ENCODE peak calls at places on chromosomes 16 and 17, in seven cellular contexts. N is fibroblast of lung; Z is H9; R is esophagus squamous epithelium; A is AG04450; Y is RWPE2; W is CD4-positive, alpha-beta T cell. U is an unnamed sample.

GRCh38 chr17:39360537-39360936 is 40.9 kb downstream of the FBXL20 start:
- DNase-seq in Z (no peak), A (no peak), W (no peak), R (no peak), Y (no peak), N (no peak), U (no peak)

GRCh38 chr16:78184554-78185183 is 85.2 kb downstream of the WWOX start:
- DNase-seq in N (peak; percentile 89), Y (no peak), R (no peak), Z (no peak), W (no peak), A (peak; percentile 67), U (no peak)

GRCh38 chr16:12531937-12532336 is 271.8 kb downstream of the CPPED1 start:
- DNase-seq in A (no peak), N (no peak), R (no peak), Z (no peak), W (no peak), Y (no peak), U (no peak)

GRCh38 chr16:13194766-13195165 is 293.4 kb downstream of the SHISA9 start:
- DNase-seq in Z (no peak), W (no peak), A (no peak), Y (no peak), N (no peak), R (no peak), U (no peak)

GRCh38 chr16:78743556-78743955 is 644.1 kb downstream of the WWOX start:
- DNase-seq in Z (no peak), W (no peak), N (no peak), R (no peak), A (no peak), Y (no peak), U (no peak)

GRCh38 chr16:8565498-8565897 is 24.8 kb downstream of the TMEM114 start:
- DNase-seq in Z (peak; percentile 84), Y (no peak), N (no peak), W (no peak), R (no peak), A (no peak), U (no peak)

GRCh38 chr16:53629151-53629550 is 74.5 kb downstream of the RPGRIP1L start:
- DNase-seq in Z (no peak), R (no peak), W (no peak), Y (no peak), N (no peak), A (no peak), U (no peak)

GRCh38 chr17:77235370-77236080 is 94.8 kb downstream of the SEC14L1 start:
- DNase-seq in Z (no peak), W (no peak), A (peak; percentile 80), R (no peak), N (peak; percentile 94), Y (no peak), U (no peak)

GRCh38 chr17:20095366-20096080 is 86.4 kb downstream of the SPECC1 start:
- DNase-seq in W (no peak), Z (peak; percentile 84), A (no peak), Y (no peak), N (peak; percentile 34), R (no peak), U (no peak)

GRCh38 chr17:82440991-82441627 is 9.4 kb downstream of the CYBC1 start:
- DNase-seq in Y (no peak), R (no peak), N (peak; percentile 39), W (no peak), A (no peak), Z (no peak), U (no peak)

GRCh38 chr16:72013888-72014538 is 5.5 kb downstream of the DHODH start:
- DNase-seq in N (no peak), Y (no peak), R (no peak), W (no peak), Z (no peak), A (no peak), U (no peak)

GRCh38 chr17:61981323-61981722 is 53.5 kb upstream of the INTS2 start:
- DNase-seq in A (no peak), W (no peak), R (no peak), Z (no peak), Y (no peak), N (no peak), U (peak; percentile 4)

GRCh38 chr16:23514381-23515152 is 4.3 kb upstream of the GGA2 start:
- DNase-seq in A (no peak), N (no peak), R (no peak), Z (no peak), Y (no peak), W (no peak), U (no peak)

GRCh38 chr16:10168258-10168657 is 14.0 kb downstream of the GRIN2A start:
- DNase-seq in A (no peak), R (no peak), Z (no peak), W (no peak), N (no peak), Y (no peak), U (no peak)

DNA sequence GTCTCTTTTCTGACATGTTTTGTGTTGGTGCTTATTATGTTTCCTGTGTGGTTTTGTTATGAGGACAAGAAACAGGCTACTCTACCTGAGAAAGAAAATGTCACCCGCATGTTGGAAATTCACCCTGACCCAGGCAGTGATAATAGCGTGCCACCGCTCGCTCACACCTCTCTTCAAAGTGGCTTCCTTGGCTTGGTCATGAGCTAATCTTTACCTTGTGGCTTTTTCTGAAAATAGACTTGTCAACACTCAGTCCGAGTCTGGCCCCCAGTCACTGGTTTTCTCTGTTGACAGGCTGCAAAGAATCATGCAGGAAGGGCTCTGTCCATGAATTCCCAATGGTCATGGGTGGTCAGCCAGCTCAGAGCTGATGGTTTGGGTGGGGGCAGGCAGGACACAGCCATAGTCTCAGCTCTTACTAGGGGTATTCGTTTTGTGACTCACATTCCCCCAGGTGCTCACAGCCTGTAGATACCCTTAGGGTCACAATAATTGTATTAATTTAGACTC is 121.3 kb upstream of the CACNG5 start:
- DNase-seq in W (no peak), N (no peak), Y (no peak), Z (no peak), R (no peak), A (no peak), U (no peak)
- H3K27ac ChIP-seq in W (no peak overlapping the region), N (no peak overlapping the region), Y (no peak overlapping the region), Z (no peak overlapping the region), R (no peak overlapping the region), A (peak overlapping the region; percentile 11), U (no peak overlapping the region)

DNA sequence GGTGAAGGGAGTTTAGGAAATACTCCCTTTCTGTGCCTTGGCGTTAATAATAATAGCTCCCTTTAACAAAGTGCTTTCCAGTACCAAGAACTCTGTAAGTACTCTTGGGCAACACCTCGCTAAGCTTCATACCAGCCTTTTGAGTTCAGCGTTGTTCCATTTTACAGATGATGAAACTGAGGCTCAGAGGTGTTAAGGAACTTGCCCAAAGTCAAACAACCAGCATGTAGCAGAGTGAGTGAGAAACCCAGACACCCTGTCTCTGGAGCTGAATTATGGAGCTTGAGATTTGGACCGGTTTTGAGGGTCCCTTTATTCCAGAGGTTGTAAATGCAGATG is 607 bp downstream of the KATNIP start:
- DNase-seq in R (no peak), N (no peak), W (no peak), A (no peak), Z (no peak), Y (no peak), U (no peak)
- H3K27ac ChIP-seq in R (peak overlapping the region; percentile 88), N (peak overlapping the region; percentile 94), W (peak overlapping the region; percentile 80), A (peak overlapping the region; percentile 71), Z (no peak overlapping the region), Y (no peak overlapping the region), U (peak overlapping the region; percentile 92)

DNA sequence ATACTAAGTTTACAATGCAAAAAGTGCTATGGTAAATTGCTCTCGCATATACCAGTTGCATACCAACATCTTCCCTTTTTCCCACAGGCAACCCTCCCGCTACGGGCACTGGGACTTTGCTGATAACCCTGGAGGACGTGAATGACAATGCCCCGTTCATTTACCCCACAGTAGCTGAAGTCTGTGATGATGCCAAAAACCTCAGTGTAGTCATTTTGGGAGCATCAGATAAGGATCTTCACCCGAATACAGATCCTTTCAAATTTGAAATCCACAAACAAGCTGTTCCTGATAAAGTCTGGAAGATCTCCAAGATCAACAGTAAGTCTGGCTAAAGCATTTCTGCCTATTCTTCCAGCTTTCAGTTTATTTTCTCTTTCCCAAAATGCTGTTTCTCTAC is 27.9 kb upstream of the HSBP1 start:
- DNase-seq in N (peak; percentile 66), W (no peak), Z (no peak), Y (no peak), A (no peak), R (no peak), U (no peak)
- H3K27ac ChIP-seq in N (no peak overlapping the region), W (no peak overlapping the region), Z (no peak overlapping the region), Y (no peak overlapping the region), A (no peak overlapping the region), R (no peak overlapping the region), U (no peak overlapping the region)

GRCh38 chr17:68357886-68358285 is 66.6 kb downstream of the ARSG start:
- DNase-seq in Y (no peak), Z (no peak), W (no peak), N (no peak), A (no peak), R (no peak), U (no peak)
- H3K27ac ChIP-seq in Y (no peak overlapping the region), Z (no peak overlapping the region), W (no peak overlapping the region), N (no peak overlapping the region), A (no peak overlapping the region), R (no peak overlapping the region), U (no peak overlapping the region)

GRCh38 chr17:55347341-55347740 is 74.3 kb downstream of the MMD start:
- DNase-seq in N (no peak), Z (no peak), A (no peak), Y (no peak), W (no peak), R (no peak), U (no peak)
- H3K27ac ChIP-seq in N (no peak overlapping the region), Z (no peak overlapping the region), A (no peak overlapping the region), Y (no peak overlapping the region), W (no peak overlapping the region), R (no peak overlapping the region), U (no peak overlapping the region)

GRCh38 chr16:1874854-1875253 is 2.9 kb upstream of the MEIOB start:
- DNase-seq in R (no peak), Y (no peak), Z (no peak), A (no peak), N (no peak), W (no peak), U (no peak)
- H3K27ac ChIP-seq in R (no peak overlapping the region), Y (no peak overlapping the region), Z (no peak overlapping the region), A (no peak overlapping the region), N (no peak overlapping the region), W (no peak overlapping the region), U (no peak overlapping the region)

U was measured in keratinocyte.